ENCODE peak calls at places on chromosomes 3 and 15, in eight cellular contexts. K, W, M, V, E, H, P and C are unnamed samples.

GRCh38 chr3:15877813-15878212 is 80.0 kb upstream of the ANKRD28 start:
- DNase-seq in E (no peak), H (no peak), M (no peak), W (no peak), P (no peak), V (no peak), K (no peak), C (no peak)

GRCh38 chr3:79419222-79419621 is 348.6 kb downstream of the ROBO1 start:
- DNase-seq in E (no peak), M (no peak), V (no peak), W (no peak), H (no peak), K (peak; percentile 15), P (peak; percentile 26), C (no peak)

GRCh38 chr3:139778884-139779283 is 101.1 kb upstream of the NMNAT3 start:
- DNase-seq in V (no peak), P (no peak), W (no peak), H (no peak), K (no peak), E (no peak), M (no peak), C (no peak)

GRCh38 chr15:99556578-99556977 is 9.2 kb upstream of the MEF2A start:
- DNase-seq in V (no peak), H (no peak), E (no peak), M (no peak), W (no peak), K (no peak), P (no peak), C (no peak)

GRCh38 chr3:122858373-122858772 is 63.5 kb downstream of the SLC49A4 start:
- DNase-seq in M (no peak), E (no peak), W (no peak), P (peak; percentile 65), H (no peak), K (no peak), V (no peak), C (peak; percentile 27)

GRCh38 chr15:39251413-39252197 is 329.3 kb upstream of the THBS1 start:
- DNase-seq in E (no peak), K (peak; percentile 72), M (no peak), V (no peak), P (peak; percentile 33), W (no peak), H (no peak), C (no peak)

GRCh38 chr15:40381818-40382529 is 547 bp upstream of the KNSTRN start:
- DNase-seq in M (no peak), K (no peak), W (no peak), E (no peak), V (no peak), P (no peak), H (no peak), C (no peak)

GRCh38 chr3:15319575-15319974 is 12.8 kb downstream of the SH3BP5 start:
- DNase-seq in M (no peak), E (no peak), H (no peak), P (peak; percentile 77), W (no peak), K (peak; percentile 91), V (no peak), C (no peak)

GRCh38 chr3:9234191-9234590 is 15.3 kb downstream of the SRGAP3 start:
- DNase-seq in P (no peak), W (no peak), K (no peak), E (no peak), H (no peak), M (no peak), V (no peak), C (no peak)

GRCh38 chr3:153284282-153284938 is 122.4 kb downstream of the RAP2B start:
- DNase-seq in E (peak; percentile 54), V (no peak), M (peak; percentile 60), H (no peak), K (peak; percentile 90), P (peak; percentile 90), W (no peak), C (peak; percentile 85)

GRCh38 chr3:197468167-197468566 is 87.6 kb downstream of the BDH1 start:
- DNase-seq in E (no peak), V (no peak), P (no peak), K (no peak), W (no peak), H (no peak), M (no peak), C (no peak)

GRCh38 chr3:4224331-4224730 is 78.8 kb upstream of the SETMAR start:
- DNase-seq in V (no peak), P (no peak), E (no peak), M (no peak), K (no peak), H (no peak), W (no peak), C (no peak)

GRCh38 chr3:170410428-170411029 is 8.1 kb upstream of the CLDN11 start:
- DNase-seq in M (no peak), K (no peak), W (no peak), H (no peak), E (no peak), V (peak; percentile 26), P (peak; percentile 50), C (peak; percentile 58)